ENCODE peak calls at places on chromosomes 1 and 21, in eight cellular contexts. N, B, Q, M, Y, A, C and T are unnamed samples.

GRCh38 chr1:119582801-119583200 is 65.3 kb downstream of the ZNF697 start:
- DNase-seq in N (peak), B (peak), Q (peak), M (peak), Y (peak), A (peak), C (peak), T (peak)

GRCh38 chr1:26861286-26861701 is 1.7 kb upstream of the SFN start:
- DNase-seq in N (no peak), B (no peak), Q (peak), M (no peak), Y (peak), A (peak), C (peak), T (no peak)

GRCh38 chr1:213376862-213377372 is 325.9 kb downstream of the RPS6KC1 start:
- DNase-seq in N (no peak), B (no peak), Q (no peak), M (no peak), Y (peak), A (peak), C (no peak), T (no peak)

GRCh38 chr1:17585266-17585987 is 45.9 kb downstream of the ARHGEF10L start:
- DNase-seq in N (no peak), B (no peak), Q (no peak), M (no peak), Y (no peak), A (no peak), C (no peak), T (no peak)

GRCh38 chr1:167081594-167081993 is 8.6 kb downstream of the GPA33 start:
- DNase-seq in N (no peak), B (no peak), Q (no peak), M (no peak), Y (no peak), A (no peak), C (no peak), T (no peak)

GRCh38 chr1:246153796-246154212 is 353.3 kb downstream of the SMYD3 start:
- DNase-seq in N (no peak), B (no peak), Q (no peak), M (no peak), Y (no peak), A (no peak), C (peak), T (no peak)

GRCh38 chr1:36322786-36323635 is 434 bp downstream of the EVA1B start:
- DNase-seq in N (peak), B (no peak), Q (peak), M (no peak), Y (peak), A (peak), C (peak), T (no peak)

GRCh38 chr1:9112961-9113880 is 15.7 kb downstream of the GPR157 start:
- DNase-seq in N (no peak), B (no peak), Q (no peak), M (no peak), Y (no peak), A (no peak), C (no peak), T (no peak)

GRCh38 chr1:204080163-204080903 is 7.4 kb downstream of the SOX13 start:
- DNase-seq in N (peak), B (no peak), Q (peak), M (peak), Y (peak), A (peak), C (peak), T (peak)

GRCh38 chr1:211648980-211649934 is 26.2 kb downstream of the NEK2 start:
- DNase-seq in N (peak), B (peak), Q (no peak), M (no peak), Y (no peak), A (no peak), C (peak), T (no peak)

GRCh38 chr1:6473974-6474814 is 8.2 kb upstream of the TNFRSF25 start:
- DNase-seq in N (peak), B (no peak), Q (no peak), M (no peak), Y (no peak), A (no peak), C (no peak), T (no peak)

GRCh38 chr1:31793586-31794285 is 22.1 kb downstream of the SPOCD1 start:
- DNase-seq in N (no peak), B (no peak), Q (no peak), M (no peak), Y (no peak), A (no peak), C (no peak), T (no peak)

GRCh38 chr1:38564946-38565570 is 294.5 kb downstream of the RRAGC start:
- DNase-seq in N (no peak), B (no peak), Q (no peak), M (no peak), Y (no peak), A (no peak), C (no peak), T (peak)

GRCh38 chr1:101520302-101520701 is 283.5 kb downstream of the S1PR1 start:
- DNase-seq in N (peak), B (peak), Q (peak), M (no peak), Y (peak), A (peak), C (peak), T (no peak)

GRCh38 chr1:32001863-32002262 is 11.8 kb upstream of the KHDRBS1 start:
- DNase-seq in N (no peak), B (no peak), Q (no peak), M (no peak), Y (no peak), A (no peak), C (no peak), T (no peak)

GRCh38 chr1:107430540-107431228 is 289.8 kb downstream of the NTNG1 start:
- DNase-seq in N (no peak), B (peak), Q (peak), M (peak), Y (peak), A (peak), C (peak), T (peak)

GRCh38 chr1:84356881-84357280 is 41.4 kb upstream of the DNASE2B start:
- DNase-seq in N (no peak), B (no peak), Q (no peak), M (no peak), Y (no peak), A (no peak), C (peak), T (no peak)
- TF ChIP-seq EZH2 in N (no peak), B (no peak), Q (no peak), M (no peak), Y (no peak), A (no peak), C (no peak), T (no peak)

GRCh38 chr21:45293214-45293725 is 5.6 kb upstream of the POFUT2 start:
- DNase-seq in N (peak), B (no peak), Q (peak), M (no peak), Y (no peak), A (no peak), C (peak), T (no peak)

GRCh38 chr21:45293726-45294401 is 6.2 kb upstream of the POFUT2 start:
- DNase-seq in N (peak), B (no peak), Q (no peak), M (no peak), Y (no peak), A (no peak), C (no peak), T (no peak)

GRCh38 chr21:45295576-45296365 is 8.1 kb upstream of the POFUT2 start:
- DNase-seq in N (no peak), B (no peak), Q (peak), M (no peak), Y (no peak), A (no peak), C (peak), T (peak)

GRCh38 chr21:45296638-45297037 is 8.9 kb upstream of the POFUT2 start:
- DNase-seq in N (no peak), B (no peak), Q (no peak), M (no peak), Y (no peak), A (no peak), C (no peak), T (no peak)

GRCh38 chr21:45294509-45295291 is 7.0 kb upstream of the POFUT2 start:
- DNase-seq in N (peak), B (no peak), Q (peak), M (no peak), Y (no peak), A (peak), C (peak), T (peak)
- H3K4me3 ChIP-seq in N (no peak), B (no peak), Q (peak), M (no peak), Y (no peak), A (no peak), C (no peak), T (peak)

DNA sequence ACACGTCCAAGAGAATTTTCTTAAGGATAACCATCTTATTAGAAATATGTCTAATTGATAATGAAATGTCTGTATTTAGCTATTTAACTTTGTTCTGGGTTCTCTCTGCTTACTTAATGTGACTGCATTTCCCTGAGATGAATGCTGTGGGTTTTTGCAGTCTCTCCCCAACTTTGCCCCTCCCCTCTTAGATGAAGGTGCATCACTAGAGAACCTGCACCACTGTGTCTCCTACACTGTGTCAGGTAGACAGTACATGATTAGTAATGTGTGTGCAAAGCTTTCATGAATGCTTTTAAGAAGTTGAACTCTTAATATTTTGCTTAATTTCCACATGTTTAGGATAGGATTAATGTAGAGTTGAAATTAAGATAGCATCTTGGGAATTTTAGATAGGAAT is 51.7 kb downstream of the LRRC8D start:
- DNase-seq in N (no peak), B (no peak), Q (no peak), M (no peak), Y (no peak), A (no peak), C (no peak), T (no peak)
- H3K27ac ChIP-seq in N (no peak), B (no peak), Q (no peak), M (no peak), Y (no peak), A (no peak), C (no peak), T (no peak)

GRCh38 chr1:162918111-162918754 is 57.3 kb upstream of the CCDC190 start:
- DNase-seq in N (no peak), B (no peak), Q (no peak), M (no peak), Y (no peak), A (no peak), C (no peak), T (no peak)

GRCh38 chr1:162919043-162919442 is 58.1 kb upstream of the CCDC190 start:
- DNase-seq in N (no peak), B (no peak), Q (no peak), M (no peak), Y (no peak), A (no peak), C (no peak), T (no peak)

GRCh38 chr1:162916821-162917613 is 56.0 kb upstream of the CCDC190 start:
- DNase-seq in N (no peak), B (no peak), Q (no peak), M (no peak), Y (no peak), A (no peak), C (no peak), T (no peak)

GRCh38 chr1:162914601-162915000 is 53.6 kb upstream of the CCDC190 start:
- DNase-seq in N (no peak), B (no peak), Q (no peak), M (no peak), Y (no peak), A (no peak), C (no peak), T (no peak)

GRCh38 chr1:162916407-162916806 is 55.4 kb upstream of the CCDC190 start:
- DNase-seq in N (no peak), B (no peak), Q (peak), M (no peak), Y (no peak), A (no peak), C (peak), T (no peak)
- TF ChIP-seq EZH2 in N (no peak), B (no peak), Q (no peak), M (no peak), Y (no peak), A (no peak), C (no peak), T (no peak)

GRCh38 chr1:205792946-205793673 is 17.8 kb upstream of the RAB29 start:
- DNase-seq in N (no peak), B (no peak), Q (no peak), M (no peak), Y (peak), A (no peak), C (no peak), T (no peak)

GRCh38 chr1:205793959-205794730 is 18.9 kb downstream of the SLC41A1 start:
- DNase-seq in N (no peak), B (peak), Q (no peak), M (no peak), Y (no peak), A (no peak), C (no peak), T (no peak)

GRCh38 chr1:205800470-205800869 is 12.5 kb downstream of the SLC41A1 start:
- DNase-seq in N (no peak), B (no peak), Q (no peak), M (no peak), Y (no peak), A (no peak), C (no peak), T (no peak)

GRCh38 chr1:205798577-205798976 is 14.4 kb downstream of the SLC41A1 start:
- DNase-seq in N (no peak), B (no peak), Q (no peak), M (no peak), Y (no peak), A (no peak), C (no peak), T (no peak)

GRCh38 chr1:205797122-205797521 is 15.9 kb downstream of the SLC41A1 start:
- DNase-seq in N (no peak), B (no peak), Q (no peak), M (no peak), Y (no peak), A (no peak), C (no peak), T (no peak)
- H3K4me3 ChIP-seq in N (no peak), B (no peak), Q (no peak), M (no peak), Y (no peak), A (no peak), C (no peak), T (no peak)

GRCh38 chr1:157653494-157653873 is 47.1 kb downstream of the FCRL3 start:
- DNase-seq in N (no peak), B (no peak), Q (no peak), M (no peak), Y (no peak), A (no peak), C (no peak), T (no peak)
- H3K27ac ChIP-seq in N (no peak), B (no peak), Q (no peak), M (no peak), Y (no peak), A (no peak), C (no peak), T (no peak)